ENCODE peak calls at places on chromosomes 4 and X, in nine cellular contexts. X is thyroid gland; O is astrocyte of the spinal cord; P is epithelial cell of esophagus; A is PC-9; I is CD4-positive, alpha-beta T cell; C is SK-N-SH; U is left ventricle myocardium inferior; J is A549. Z is an unnamed sample.

GRCh38 chr4:17545374-17546140 is 30.6 kb downstream of the CLRN2 start:
- DNase-seq in J (no peak), C (no peak), U (no peak), I (no peak), O (no peak), A (no peak), X (no peak), P (no peak), Z (no peak)

GRCh38 chr4:81635747-81636146 is 164.0 kb upstream of the RASGEF1B start:
- DNase-seq in J (no peak), A (peak; percentile 78), P (peak; percentile 67), C (no peak), I (no peak), O (no peak), U (no peak), X (peak; percentile 17), Z (no peak)

GRCh38 chr4:2042207-2042946 is 16.8 kb upstream of the NAT8L start:
- DNase-seq in I (peak; percentile 28), U (no peak), P (no peak), C (peak; percentile 81), X (no peak), A (no peak), J (no peak), O (no peak), Z (no peak)

GRCh38 chrX:113400193-113400704 is 559.6 kb upstream of the AMOT start:
- DNase-seq in O (peak; percentile 4), C (no peak), J (no peak), X (no peak), I (no peak), P (peak; percentile 36), U (no peak), A (peak; percentile 68), Z (no peak)

GRCh38 chr4:173538148-173538902 is 8.3 kb upstream of the HAND2 start:
- DNase-seq in P (no peak), A (no peak), J (no peak), O (no peak), I (no peak), X (no peak), C (peak; percentile 68), U (peak; percentile 74), Z (peak; percentile 33)

GRCh38 chr4:142406917-142407501 is 439.1 kb downstream of the INPP4B start:
- DNase-seq in J (no peak), U (no peak), A (no peak), I (no peak), C (no peak), P (peak; percentile 29), X (no peak), O (no peak), Z (no peak)

GRCh38 chrX:140983730-140984129 is 18.7 kb upstream of the SPANXB1 start:
- DNase-seq in X (no peak), U (no peak), O (no peak), A (no peak), I (no peak), J (no peak), P (no peak), C (no peak), Z (no peak)

GRCh38 chr4:109169160-109169559 is 133.3 kb downstream of the COL25A1 start:
- DNase-seq in U (no peak), X (no peak), O (no peak), J (no peak), C (no peak), I (no peak), A (no peak), P (peak; percentile 52), Z (no peak)

GRCh38 chr4:44801384-44801783 is 75.0 kb upstream of the GNPDA2 start:
- DNase-seq in O (no peak), A (no peak), U (no peak), C (no peak), J (no peak), I (no peak), P (no peak), X (no peak), Z (no peak)

GRCh38 chrX:30615229-30615628 is 37.7 kb upstream of the TASL start:
- DNase-seq in O (no peak), A (no peak), J (no peak), P (peak; percentile 67), C (no peak), I (no peak), U (no peak), X (no peak), Z (no peak)

GRCh38 chr4:1403591-1404572 is 2.4 kb downstream of the NKX1-1 start:
- DNase-seq in P (no peak), C (peak; percentile 50), J (no peak), X (no peak), A (no peak), I (no peak), U (no peak), O (no peak), Z (peak; percentile 36)

GRCh38 chr4:149158852-149159251 is 656.8 kb downstream of the IQCM start:
- DNase-seq in I (no peak), J (no peak), A (no peak), X (no peak), U (no peak), C (no peak), O (no peak), P (no peak), Z (no peak)

GRCh38 chrX:144494069-144494468 is 610.2 kb downstream of the UBE2NL start:
- DNase-seq in X (no peak), U (no peak), P (peak; percentile 17), O (no peak), I (no peak), J (no peak), C (no peak), A (no peak), Z (no peak)

GRCh38 chrX:37825225-37825842 is 22.0 kb downstream of the DYNLT3 start:
- DNase-seq in J (peak; percentile 10), I (peak; percentile 31), O (peak; percentile 43), X (peak; percentile 54), C (peak; percentile 12), U (no peak), P (peak; percentile 39), A (no peak), Z (no peak)

GRCh38 chr4:15002659-15003440 is 569 bp downstream of the CPEB2 start:
- DNase-seq in P (peak; percentile 88), J (peak; percentile 24), O (peak; percentile 96), A (peak; percentile 43), I (peak; percentile 83), C (peak; percentile 78), U (peak; percentile 85), X (peak; percentile 80), Z (peak; percentile 38)

GRCh38 chrX:24149346-24150050 is at the start of gene ZFX:
- DNase-seq in J (no peak), A (no peak), I (peak; percentile 71), P (peak; percentile 65), C (peak; percentile 83), X (peak; percentile 61), U (peak; percentile 70), O (peak; percentile 74), Z (peak; percentile 69)

DNA sequence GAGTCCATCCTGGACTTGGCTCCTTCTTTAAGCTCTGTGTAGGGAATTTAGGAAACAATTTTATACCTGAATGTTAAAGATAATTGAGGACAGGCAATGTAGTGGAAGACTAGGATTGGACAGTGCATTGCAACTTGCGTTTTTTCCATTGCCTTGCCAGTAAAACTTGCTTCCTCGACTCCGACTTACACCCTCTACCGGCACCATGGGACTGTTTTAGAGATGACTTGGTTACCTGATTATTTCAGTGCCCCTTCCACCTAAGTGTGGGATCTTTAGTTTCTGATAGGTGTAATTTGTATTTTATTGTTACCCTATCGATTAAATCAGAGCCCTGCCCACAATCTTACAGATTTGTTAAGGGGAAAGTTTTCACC is 1.2 kb downstream of the PRPS1 start:
- DNase-seq in J (peak; percentile 51), C (peak; percentile 25), P (peak; percentile 10), U (no peak), A (no peak), O (peak; percentile 27), X (peak; percentile 3), I (no peak), Z (no peak)
- TF ChIP-seq CTCF in J (peak; percentile 32), C (peak; percentile 39), P (peak; percentile 22), U (no peak), A (no peak), O (peak; percentile 33), X (no peak), I (no peak), Z (no peak)

GRCh38 chrX:109871489-109871888 is 131.4 kb upstream of the TMEM164 start:
- DNase-seq in P (no peak), X (no peak), J (no peak), A (no peak), O (no peak), U (no peak), I (no peak), C (no peak), Z (no peak)
- TF ChIP-seq CTCF in P (no peak), X (no peak), J (no peak), A (no peak), O (no peak), U (no peak), I (no peak), C (no peak), Z (no peak)

GRCh38 chr4:105630670-105631655 is 77.5 kb downstream of the INTS12 start:
- DNase-seq in U (no peak), A (no peak), I (no peak), O (no peak), X (no peak), P (peak; percentile 70), J (no peak), C (no peak), Z (no peak)

GRCh38 chr4:105632599-105632998 is 75.9 kb downstream of the INTS12 start:
- DNase-seq in O (no peak), U (no peak), X (no peak), A (no peak), P (no peak), I (no peak), C (no peak), J (no peak), Z (no peak)

GRCh38 chr4:105634402-105634801 is 74.1 kb downstream of the INTS12 start:
- DNase-seq in A (no peak), O (no peak), P (no peak), C (no peak), J (no peak), U (no peak), I (no peak), X (no peak), Z (no peak)

GRCh38 chr4:105633241-105633640 is 75.2 kb downstream of the INTS12 start:
- DNase-seq in A (peak; percentile 88), O (no peak), I (no peak), U (no peak), X (no peak), C (no peak), P (peak; percentile 80), J (no peak), Z (no peak)

GRCh38 chr4:105631818-105632400 is 76.6 kb downstream of the INTS12 start:
- DNase-seq in O (no peak), J (no peak), C (no peak), P (no peak), I (no peak), A (no peak), U (no peak), X (no peak), Z (no peak)
- TF ChIP-seq CTCF in O (peak; percentile 26), J (no peak), C (no peak), P (peak; percentile 19), I (peak; percentile 64), A (no peak), U (no peak), X (no peak), Z (no peak)

GRCh38 chrX:134776844-134777370 is 118.6 kb upstream of the PLAC1 start:
- DNase-seq in X (no peak), O (no peak), I (no peak), U (no peak), J (no peak), A (no peak), C (peak; percentile 36), P (no peak), Z (no peak)

GRCh38 chrX:134782796-134783195 is 124.5 kb upstream of the PLAC1 start:
- DNase-seq in A (no peak), P (peak; percentile 50), U (no peak), O (peak; percentile 52), X (no peak), C (peak; percentile 23), I (no peak), J (no peak), Z (no peak)

GRCh38 chrX:134780908-134781307 is 122.6 kb upstream of the PLAC1 start:
- DNase-seq in P (no peak), A (no peak), X (no peak), C (no peak), J (no peak), I (no peak), U (no peak), O (no peak), Z (no peak)
- TF ChIP-seq CTCF in P (no peak), A (no peak), X (no peak), C (no peak), J (no peak), I (no peak), U (no peak), O (no peak), Z (no peak)